ENCODE peak calls at places on chromosomes 13 and 19, in four cellular contexts. T is substantia nigra, E is caudate nucleus, H is breast epithelium. B is an unnamed sample.

GRCh38 chr13:111382411-111382810 is 62.0 kb downstream of the TEX29 start:
- DNase-seq in T (no peak), E (no peak), H (no peak), B (no peak)

GRCh38 chr19:41546386-41546789 is 29.6 kb upstream of the CEACAM21 start:
- DNase-seq in T (no peak), E (no peak), H (no peak), B (no peak)

GRCh38 chr13:42548731-42549554 is 25.0 kb upstream of the TNFSF11 start:
- DNase-seq in T (peak), E (no peak), H (no peak), B (no peak)

GRCh38 chr13:90232291-90232690 is 1115.2 kb upstream of the MIR17HG start:
- DNase-seq in T (no peak), E (no peak), H (no peak), B (no peak)

GRCh38 chr13:48069573-48069972 is 25.3 kb downstream of the MED4 start:
- DNase-seq in T (no peak), E (no peak), H (no peak), B (no peak)

GRCh38 chr13:42574011-42574410 is at the start of gene TNFSF11:
- DNase-seq in T (no peak), E (no peak), H (no peak), B (no peak)

GRCh38 chr13:93875527-93875926 is 604.0 kb downstream of the DCT start:
- DNase-seq in T (no peak), E (no peak), H (no peak), B (no peak)

GRCh38 chr13:20160346-20161274 is at the start of gene GJA3:
- DNase-seq in T (no peak), E (no peak), H (no peak), B (no peak)

GRCh38 chr19:11418518-11419506 is at the start of gene RGL3:
- DNase-seq in T (peak), E (no peak), H (no peak), B (peak)

GRCh38 chr13:40613192-40613818 is 53.1 kb downstream of the FOXO1 start:
- DNase-seq in T (no peak), E (peak), H (no peak), B (peak)

GRCh38 chr19:41893899-41894298 is 10.9 kb downstream of the ARHGEF1 start:
- DNase-seq in T (no peak), E (no peak), H (no peak), B (no peak)

GRCh38 chr13:21901326-21901725 is 230.5 kb downstream of the FGF9 start:
- DNase-seq in T (no peak), E (no peak), H (no peak), B (no peak)

GRCh38 chr19:16381756-16382401 is 57.3 kb downstream of the KLF2 start:
- DNase-seq in T (peak), E (peak), H (no peak), B (peak)

GRCh38 chr19:33998739-33999345 is 173.5 kb upstream of the LSM14A start:
- DNase-seq in T (no peak), E (no peak), H (no peak), B (no peak)

GRCh38 chr13:111853766-111854165 is 213.2 kb upstream of the SOX1 start:
- DNase-seq in T (no peak), E (no peak), H (no peak), B (peak)

GRCh38 chr13:110563463-110563774 is 1.9 kb upstream of the RAB20 start:
- DNase-seq in T (no peak), E (no peak), H (no peak), B (no peak)

GRCh38 chr19:11268783-11269267 is 6.5 kb upstream of the DOCK6 start:
- DNase-seq in T (no peak), E (no peak), H (no peak), B (peak)

GRCh38 chr13:62747629-62748028 is 1332.0 kb upstream of the PCDH20 start:
- DNase-seq in T (no peak), E (no peak), H (no peak), B (no peak)

GRCh38 chr13:47521895-47522487 is 479.1 kb downstream of the SUCLA2 start:
- DNase-seq in T (no peak), E (no peak), H (no peak), B (no peak)

GRCh38 chr19:39858541-39858940 is 12.4 kb upstream of the FBL start:
- DNase-seq in T (no peak), E (no peak), H (no peak), B (no peak)

GRCh38 chr13:111187879-111188643 is 73.0 kb downstream of the ARHGEF7 start:
- DNase-seq in T (no peak), E (no peak), H (no peak), B (no peak)

GRCh38 chr13:99144306-99144705 is 56.3 kb upstream of the UBAC2 start:
- DNase-seq in T (no peak), E (no peak), H (no peak), B (no peak)

GRCh38 chr13:100229603-100230002 is 140.7 kb downstream of the PCCA start:
- DNase-seq in T (no peak), E (no peak), H (no peak), B (no peak)

GRCh38 chr19:34487651-34488051 is 6.1 kb downstream of the WTIP start:
- DNase-seq in T (no peak), E (no peak), H (peak), B (no peak)

GRCh38 chr19:343451-343931 is 1.1 kb downstream of the MIER2 start:
- DNase-seq in T (no peak), E (no peak), H (no peak), B (peak)

GRCh38 chr19:18612772-18613588 is at the start of gene TMEM59L:
- DNase-seq in T (peak), E (peak), H (no peak), B (no peak)

GRCh38 chr19:42269518-42270345 is 680 bp downstream of the CIC start:
- DNase-seq in T (no peak), E (no peak), H (no peak), B (no peak)

GRCh38 chr19:48237057-48237456 is 18.7 kb downstream of the CARD8 start:
- DNase-seq in T (no peak), E (no peak), H (no peak), B (no peak)

GRCh38 chr13:68168448-68168847 is 938.3 kb upstream of the PCDH9 start:
- DNase-seq in T (no peak), E (no peak), H (no peak), B (no peak)

GRCh38 chr13:43915451-43915850 is 35.7 kb downstream of the LACC1 start:
- DNase-seq in T (no peak), E (no peak), H (no peak), B (no peak)

GRCh38 chr13:39918837-39919236 is 263.4 kb downstream of the COG6 start:
- DNase-seq in T (no peak), E (no peak), H (no peak), B (no peak)

GRCh38 chr13:26878465-26878864 is 117.9 kb upstream of the GPR12 start:
- DNase-seq in T (no peak), E (no peak), H (no peak), B (no peak)

GRCh38 chr13:83221813-83222241 is 660.4 kb downstream of the SLITRK1 start:
- DNase-seq in T (no peak), E (no peak), H (no peak), B (no peak)

GRCh38 chr19:44866672-44867071 is 20.6 kb downstream of the NECTIN2 start:
- DNase-seq in T (no peak), E (no peak), H (no peak), B (no peak)

GRCh38 chr13:113589251-113589960 is 4.9 kb downstream of the TFDP1 start:
- DNase-seq in T (no peak), E (no peak), H (peak), B (no peak)

GRCh38 chr19:23440207-23440606 is 44.9 kb upstream of the ZNF91 start:
- DNase-seq in T (no peak), E (no peak), H (no peak), B (no peak)

GRCh38 chr13:41547253-41548000 is 90.1 kb downstream of the RGCC start:
- DNase-seq in T (peak), E (peak), H (no peak), B (no peak)

GRCh38 chr19:4673216-4673615 is 3.1 kb upstream of the MYDGF start:
- DNase-seq in T (no peak), E (no peak), H (no peak), B (no peak)
- H3K27ac ChIP-seq in T (no peak), E (no peak), H (no peak), B (no peak)

DNA sequence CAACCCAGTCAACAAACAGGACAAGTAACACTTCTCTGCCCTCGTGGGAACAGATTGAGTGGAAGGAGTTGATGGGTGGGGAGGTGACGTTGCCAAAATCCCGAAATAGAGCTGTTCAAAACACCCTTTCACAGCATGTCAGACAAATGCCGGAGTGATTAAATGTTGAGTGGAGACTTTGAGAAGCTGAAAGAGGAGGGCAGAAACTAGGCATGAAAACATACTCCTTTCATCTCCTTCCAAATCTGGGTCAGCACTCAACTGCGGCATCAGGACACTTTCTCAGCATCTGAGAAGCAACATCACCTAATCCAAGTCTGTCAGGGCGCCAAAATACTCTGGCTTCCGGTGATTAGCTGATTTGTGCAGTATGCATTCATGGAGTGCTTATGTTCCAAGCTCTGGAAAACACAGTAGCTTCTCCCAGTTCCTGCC is 51.5 kb upstream of the MRI1 start:
- DNase-seq in T (no peak), E (peak), H (no peak), B (no peak)
- H3K27ac ChIP-seq in T (no peak), E (no peak), H (no peak), B (no peak)

DNA sequence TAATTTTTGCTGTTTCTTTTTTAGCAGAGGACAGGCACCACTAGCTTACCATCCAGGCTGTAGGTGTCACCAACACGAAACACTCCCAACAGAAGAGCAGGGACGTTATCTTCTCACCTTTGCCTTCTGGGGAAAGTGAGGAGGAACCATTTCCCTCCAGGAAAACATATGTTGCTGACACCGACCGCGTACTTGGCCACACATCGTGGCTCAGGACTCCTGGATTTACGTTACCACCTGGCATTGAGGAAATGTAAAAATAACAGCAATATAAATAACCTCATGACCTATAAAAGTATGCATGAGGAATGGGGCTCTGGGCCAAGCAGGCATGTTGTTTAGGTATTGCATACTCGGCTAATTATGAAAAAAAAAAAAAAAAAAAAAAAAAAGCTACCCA is 525.1 kb downstream of the MYO16 start:
- DNase-seq in T (no peak), E (no peak), H (no peak), B (no peak)
- H3K27ac ChIP-seq in T (no peak), E (no peak), H (no peak), B (no peak)

DNA sequence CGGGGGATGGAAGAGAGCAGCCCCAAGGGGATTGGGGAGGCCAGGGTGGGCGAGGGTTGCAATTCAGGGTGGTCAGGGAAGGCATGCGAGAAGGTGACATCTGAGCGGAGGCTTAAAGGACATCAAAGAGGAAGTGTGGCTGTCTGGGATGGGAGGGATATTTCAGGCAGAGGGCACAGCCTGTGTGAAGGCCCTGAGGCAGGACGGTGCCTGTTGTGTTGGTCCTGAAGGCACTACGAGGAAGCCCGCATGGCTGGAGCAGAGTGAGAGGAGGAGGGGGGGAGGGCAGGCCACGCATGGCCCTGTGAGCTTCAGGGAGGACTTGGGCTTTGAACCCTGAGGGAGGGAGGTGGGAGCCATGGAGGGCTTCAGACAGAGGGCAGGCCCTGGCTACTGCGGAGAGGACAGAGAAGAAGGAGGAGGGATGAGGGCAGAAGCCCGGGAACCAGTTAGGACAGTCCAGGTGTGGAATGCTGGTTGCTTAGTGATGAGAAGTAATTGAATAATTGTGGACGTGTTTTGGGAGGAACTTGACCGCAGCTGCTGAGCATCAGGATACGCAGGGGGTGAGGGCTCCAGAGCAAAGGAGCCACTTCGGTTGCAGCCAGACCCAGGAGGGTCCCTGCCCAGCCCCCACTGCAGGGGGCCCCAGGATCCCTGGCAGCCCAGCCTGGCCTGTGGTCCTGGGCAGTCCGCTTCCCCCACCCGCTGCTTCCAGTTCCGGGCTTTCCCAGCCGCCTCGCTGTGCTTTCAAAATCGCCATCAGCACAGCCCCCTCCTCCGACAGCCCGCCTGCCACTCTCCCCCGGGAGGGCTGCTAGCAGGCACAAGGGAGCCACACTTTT is 6.2 kb downstream of the TLE6 start:
- DNase-seq in T (peak), E (no peak), H (no peak), B (peak)
- H3K27ac ChIP-seq in T (no peak), E (no peak), H (peak), B (peak)

GRCh38 chr13:28763887-28764286 is 45.1 kb upstream of the SLC46A3 start:
- DNase-seq in T (no peak), E (no peak), H (no peak), B (no peak)
- H3K27ac ChIP-seq in T (no peak), E (no peak), H (no peak), B (no peak)

GRCh38 chr19:43779820-43780219 is 953 bp downstream of the KCNN4 start:
- DNase-seq in T (no peak), E (no peak), H (no peak), B (no peak)

GRCh38 chr19:43778651-43779050 is 2.1 kb downstream of the KCNN4 start:
- DNase-seq in T (no peak), E (no peak), H (no peak), B (no peak)

GRCh38 chr19:43780706-43781525 is at the start of gene KCNN4:
- DNase-seq in T (no peak), E (no peak), H (no peak), B (no peak)

GRCh38 chr19:43777163-43777700 is 3.5 kb downstream of the KCNN4 start:
- DNase-seq in T (no peak), E (no peak), H (no peak), B (no peak)

DNA sequence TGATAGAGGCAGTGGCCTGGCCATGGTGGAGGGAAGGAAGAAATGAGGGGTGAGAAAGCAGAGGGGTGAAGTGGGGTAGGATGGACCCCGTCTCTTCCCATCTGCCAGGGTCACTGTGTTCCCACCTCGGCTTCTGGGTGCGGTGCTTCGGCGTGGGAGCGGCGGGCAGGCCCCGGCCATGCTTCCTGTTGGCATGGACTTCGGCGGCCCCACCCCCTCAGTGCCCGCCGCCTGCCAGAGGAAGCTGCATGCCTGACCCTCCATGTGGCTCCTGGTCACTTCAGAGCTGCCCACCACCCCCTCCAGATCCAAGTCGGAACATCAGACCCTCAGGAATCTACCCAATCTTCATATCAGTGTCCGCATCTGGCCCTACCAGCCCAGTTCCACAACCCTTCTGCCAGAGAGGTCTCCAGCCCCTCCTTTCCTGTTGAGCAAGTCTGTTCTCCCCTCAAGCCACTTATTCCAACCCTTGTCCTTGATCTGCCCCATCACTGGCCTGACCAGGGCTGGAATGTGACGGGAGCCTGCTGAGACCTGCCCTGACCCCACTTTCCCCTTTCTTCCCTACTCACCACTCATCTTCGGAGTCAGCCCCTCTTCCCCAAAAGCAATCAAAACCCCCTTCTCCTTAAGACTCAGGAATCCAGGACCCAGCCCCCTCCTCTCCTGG is 1.5 kb downstream of the KCNN4 start:
- DNase-seq in T (peak), E (no peak), H (no peak), B (no peak)
- H3K27ac ChIP-seq in T (no peak), E (no peak), H (peak), B (no peak)

GRCh38 chr19:52963229-52963760 is 614 bp upstream of the ZNF816 start:
- DNase-seq in T (peak), E (no peak), H (no peak), B (peak)
- H3K27ac ChIP-seq in T (peak), E (peak), H (peak), B (peak)

GRCh38 chr13:95301135-95301946 is at the start of gene ABCC4:
- DNase-seq in T (peak), E (peak), H (no peak), B (peak)

GRCh38 chr13:95300625-95301134 is 571 bp downstream of the ABCC4 start:
- DNase-seq in T (peak), E (no peak), H (no peak), B (peak)

GRCh38 chr13:95296326-95296939 is 4.8 kb downstream of the ABCC4 start:
- DNase-seq in T (peak), E (peak), H (no peak), B (peak)

GRCh38 chr13:95298971-95299627 is 2.2 kb downstream of the ABCC4 start:
- DNase-seq in T (no peak), E (no peak), H (no peak), B (no peak)

GRCh38 chr13:95298169-95298940 is 2.9 kb downstream of the ABCC4 start:
- DNase-seq in T (no peak), E (no peak), H (no peak), B (peak)
- H3K27ac ChIP-seq in T (no peak), E (no peak), H (no peak), B (no peak)